ENCODE peak calls at places on chromosomes 7 and 10, in ten cellular contexts. O is AG09319, J is epithelial cell of proximal tubule, T is NB4, G is B cell, K is choroid plexus epithelial cell, E is prostate gland, V is Panc1, W is GM12865, Y is lower leg skin. Q is an unnamed sample.

GRCh38 chr7:22713463-22713862 is 13.5 kb upstream of the IL6 start:
- DNase-seq in O (no peak), J (no peak), T (no peak), G (no peak), K (no peak), E (no peak), V (no peak), W (no peak), Y (no peak), Q (no peak)

GRCh38 chr10:58791137-58791536 is 278.5 kb downstream of the BICC1 start:
- DNase-seq in O (no peak), J (no peak), T (no peak), G (no peak), K (peak; percentile 63), E (no peak), V (no peak), W (no peak), Y (no peak), Q (no peak)

GRCh38 chr7:1555813-1556540 is at the start of gene TMEM184A:
- DNase-seq in O (no peak), J (no peak), T (peak; percentile 62), G (peak; percentile 68), K (no peak), E (peak; percentile 90), V (no peak), W (peak; percentile 51), Y (no peak), Q (peak; percentile 79)

GRCh38 chr10:37816290-37816689 is 41.1 kb downstream of the ZNF248 start:
- DNase-seq in O (no peak), J (no peak), T (no peak), G (no peak), K (no peak), E (no peak), V (no peak), W (no peak), Y (no peak), Q (no peak)

GRCh38 chr7:121484089-121484763 is 88.1 kb upstream of the FAM3C start:
- DNase-seq in O (no peak), J (no peak), T (no peak), G (no peak), K (no peak), E (no peak), V (no peak), W (no peak), Y (no peak), Q (no peak)

GRCh38 chr10:59362991-59363390 is 642 bp upstream of the FAM13C start:
- DNase-seq in O (no peak), J (no peak), T (no peak), G (no peak), K (peak; percentile 44), E (peak; percentile 78), V (no peak), W (no peak), Y (peak; percentile 92), Q (no peak)

GRCh38 chr10:125694874-125695273 is 11.9 kb upstream of the TEX36 start:
- DNase-seq in O (peak; percentile 69), J (no peak), T (no peak), G (no peak), K (peak; percentile 67), E (peak; percentile 53), V (no peak), W (no peak), Y (no peak), Q (no peak)

GRCh38 chr7:44750921-44751571 is 2.4 kb downstream of the ZMIZ2 start:
- DNase-seq in O (no peak), J (peak; percentile 47), T (peak; percentile 69), G (peak; percentile 88), K (peak; percentile 78), E (no peak), V (no peak), W (peak; percentile 92), Y (no peak), Q (peak; percentile 89)

GRCh38 chr7:103983201-103983977 is 6.1 kb downstream of the RELN start:
- DNase-seq in O (no peak), J (no peak), T (no peak), G (no peak), K (no peak), E (no peak), V (no peak), W (no peak), Y (no peak), Q (no peak)

GRCh38 chr10:110400173-110400947 is 95.6 kb upstream of the SMNDC1 start:
- DNase-seq in O (no peak), J (no peak), T (no peak), G (no peak), K (no peak), E (no peak), V (no peak), W (no peak), Y (no peak), Q (no peak)

GRCh38 chr7:44283381-44284211 is 41.8 kb downstream of the CAMK2B start:
- DNase-seq in O (no peak), J (no peak), T (no peak), G (no peak), K (no peak), E (no peak), V (no peak), W (no peak), Y (peak; percentile 81), Q (no peak)

DNA sequence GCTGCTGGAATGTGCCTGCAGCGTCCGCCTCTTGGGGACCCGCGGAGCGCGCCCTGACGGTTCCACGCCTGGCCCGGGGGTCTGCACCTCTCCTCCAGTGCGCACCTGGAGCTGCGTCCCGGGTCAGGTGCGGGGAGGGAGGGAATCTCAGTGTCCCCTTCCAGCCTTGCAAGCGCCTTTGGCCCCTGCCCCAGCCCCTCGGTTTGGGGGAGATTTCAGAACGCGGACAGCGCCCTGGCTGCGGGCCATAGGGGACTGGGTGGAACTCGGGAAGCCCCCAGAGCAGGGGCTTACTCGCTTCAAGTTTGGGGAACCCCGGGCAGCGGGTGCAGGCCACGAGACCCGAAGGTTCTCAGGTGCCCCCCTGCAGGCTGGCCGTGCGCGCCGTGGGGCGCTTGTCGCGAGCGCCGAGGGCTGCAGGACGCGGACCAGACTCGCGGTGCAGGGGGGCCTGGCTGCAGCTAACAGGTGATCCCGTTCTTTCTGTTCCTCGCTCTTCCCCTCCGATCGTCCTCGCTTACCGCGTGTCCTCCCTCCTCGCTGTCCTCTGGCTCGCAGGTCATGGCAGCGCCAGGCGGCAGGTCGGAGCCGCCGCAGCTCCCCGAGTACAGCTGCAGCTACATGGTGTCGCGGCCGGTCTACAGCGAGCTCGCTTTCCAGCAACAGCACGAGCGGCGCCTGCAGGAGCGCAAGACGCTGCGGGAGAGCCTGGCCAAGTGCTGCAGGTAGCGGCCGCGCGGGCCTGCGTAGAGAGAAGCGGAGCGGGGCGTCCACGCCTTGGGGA is 645 bp downstream of the SLC26A4 start:
- DNase-seq in O (no peak), J (no peak), T (peak; percentile 41), G (peak; percentile 77), K (peak; percentile 61), E (peak; percentile 64), V (no peak), W (peak; percentile 57), Y (peak; percentile 85), Q (peak; percentile 43)
- TF ChIP-seq CTCF in O (peak; percentile 16), J (no peak), T (no peak), G (no peak), K (peak; percentile 34), E (peak; percentile 47), V (peak; percentile 40), W (peak; percentile 23), Y (no peak), Q (peak; percentile 32)

DNA sequence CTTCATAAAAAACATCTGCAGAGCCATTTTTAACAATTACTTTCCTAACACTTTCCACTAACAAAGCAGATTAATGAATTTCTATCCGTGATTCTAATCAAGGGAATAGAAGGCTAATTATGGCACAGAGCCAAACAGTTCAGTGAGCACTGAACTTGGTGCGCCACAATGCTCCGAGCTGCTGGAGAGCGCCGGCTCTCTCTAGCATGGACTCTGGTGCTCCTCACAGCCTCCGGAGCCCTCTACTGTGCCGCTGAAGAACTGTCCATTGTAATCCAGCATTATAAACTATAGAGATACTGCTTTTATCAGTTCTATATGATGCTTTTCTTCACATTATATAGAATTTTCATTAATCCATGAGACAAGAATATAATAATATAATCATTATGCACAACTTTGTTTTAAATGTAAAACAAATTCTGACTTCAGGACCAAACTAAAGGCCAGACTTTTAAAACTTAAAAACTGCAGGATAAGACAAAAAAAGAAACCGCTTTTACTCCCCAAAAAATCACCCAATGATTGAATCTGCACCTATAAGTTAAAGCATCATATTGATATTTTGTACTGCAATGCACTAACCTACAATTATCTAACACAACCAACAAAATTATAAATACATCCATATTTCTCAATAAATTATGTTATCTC is 123.6 kb downstream of the RNF32 start:
- DNase-seq in O (peak; percentile 37), J (peak; percentile 18), T (peak; percentile 51), G (no peak), K (peak; percentile 90), E (peak; percentile 64), V (no peak), W (no peak), Y (no peak), Q (no peak)
- TF ChIP-seq CTCF in O (peak; percentile 82), J (peak; percentile 85), T (no peak), G (no peak), K (peak; percentile 95), E (peak; percentile 73), V (peak; percentile 88), W (no peak), Y (no peak), Q (no peak)

GRCh38 chr7:157984914-157985163 is 602.8 kb downstream of the PTPRN2 start:
- DNase-seq in O (no peak), J (no peak), T (no peak), G (no peak), K (no peak), E (no peak), V (no peak), W (no peak), Y (no peak), Q (no peak)
- TF ChIP-seq CTCF in O (no peak), J (no peak), T (no peak), G (no peak), K (no peak), E (no peak), V (no peak), W (no peak), Y (no peak), Q (no peak)

DNA sequence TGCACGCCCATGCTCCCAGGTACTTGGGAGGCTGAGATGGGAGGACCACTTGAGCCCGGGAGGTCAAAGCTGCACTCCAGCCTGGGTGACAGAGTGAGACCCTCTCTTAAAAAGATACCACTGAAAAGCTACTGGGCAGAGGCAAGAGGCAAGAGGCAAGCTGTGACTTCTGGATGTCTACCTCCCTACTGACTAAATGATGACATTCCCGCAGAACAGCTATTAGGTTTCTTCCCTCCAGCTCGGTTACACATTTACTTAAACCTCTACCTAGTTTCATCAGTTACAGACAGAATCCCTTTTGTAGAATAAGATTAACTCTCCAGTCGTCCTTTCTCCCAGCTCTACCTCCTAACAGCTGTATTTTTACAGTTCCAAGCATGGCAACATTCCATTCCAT is 21.2 kb downstream of the RHEB start:
- DNase-seq in O (no peak), J (no peak), T (no peak), G (no peak), K (no peak), E (no peak), V (no peak), W (no peak), Y (no peak), Q (no peak)
- TF ChIP-seq CTCF in O (no peak), J (no peak), T (no peak), G (no peak), K (no peak), E (no peak), V (no peak), W (no peak), Y (no peak), Q (no peak)

GRCh38 chr10:84599254-84599653 is 270.9 kb downstream of the CCSER2 start:
- DNase-seq in O (no peak), J (no peak), T (no peak), G (no peak), K (no peak), E (no peak), V (no peak), W (no peak), Y (peak; percentile 18), Q (no peak)
- TF ChIP-seq CTCF in O (no peak), J (peak; percentile 3), T (no peak), G (no peak), K (peak; percentile 15), E (no peak), V (no peak), W (no peak), Y (no peak), Q (no peak)